ENCODE peak calls at places on chromosomes 7 and 10, in four cellular contexts. U is endothelial cell; B is stimulated activated CD8-positive, alpha-beta memory T cell treated with anti-CD3 and anti-CD28 coated beads, Interleukin-2, amount 100 ng/mL, for 48 hours; E is activated naive CD4-positive, alpha-beta T cell. O is an unnamed sample.

GRCh38 chr7:138564365-138564764 is 104.3 kb downstream of the TRIM24 start:
- DNase-seq in B (no peak), E (no peak), U (no peak), O (no peak)

GRCh38 chr10:130804281-130804680 is 507.2 kb downstream of the TCERG1L start:
- DNase-seq in E (no peak), B (no peak), U (no peak), O (no peak)

GRCh38 chr7:132618271-132618955 is 42.1 kb upstream of the PLXNA4 start:
- DNase-seq in E (no peak), U (no peak), B (no peak), O (no peak)

GRCh38 chr10:123926401-123927264 is 35.0 kb upstream of the CPXM2 start:
- DNase-seq in E (no peak), U (no peak), B (no peak), O (no peak)

GRCh38 chr10:125977206-125977605 is 80.8 kb downstream of the FANK1 start:
- DNase-seq in E (no peak), B (no peak), U (peak; percentile 13), O (no peak)

GRCh38 chr7:92691578-92691977 is 101.4 kb upstream of the FAM133B start:
- DNase-seq in E (no peak), U (peak; percentile 12), B (no peak), O (no peak)

GRCh38 chr7:133290041-133290440 is 37.2 kb downstream of the EXOC4 start:
- DNase-seq in E (no peak), B (no peak), U (no peak), O (no peak)

GRCh38 chr7:79293655-79294142 is 159.8 kb downstream of the MAGI2 start:
- DNase-seq in B (no peak), E (no peak), U (no peak), O (no peak)

GRCh38 chr10:61752111-61753011 is 89.6 kb downstream of the CABCOCO1 start:
- DNase-seq in B (no peak), U (no peak), E (no peak), O (no peak)

GRCh38 chr7:112448891-112449290 is 1.4 kb upstream of the IFRD1 start:
- DNase-seq in B (no peak), U (no peak), E (no peak), O (no peak)

GRCh38 chr10:119279441-119279840 is 72.1 kb downstream of the GRK5 start:
- DNase-seq in B (no peak), U (no peak), E (no peak), O (no peak)